ENCODE peak calls at places on chromosomes 11 and 22, in five cellular contexts. K is sigmoid colon, Q is HL-60, J is transverse colon, S is stomach. O is an unnamed sample. For H3K27me3, the result is how much of the 10 kb centered on the place peaks cover.

GRCh38 chr22:49403102-49403501 is 424.6 kb downstream of the BRD1 start:
- DNase-seq in S (peak), K (peak), J (no peak), Q (no peak), O (peak)

GRCh38 chr11:60193687-60194433 is 11.0 kb upstream of the MS4A6A start:
- DNase-seq in Q (peak), S (peak), K (no peak), J (peak), O (no peak)

GRCh38 chr22:48619721-48620120 is 1208.0 kb downstream of the BRD1 start:
- DNase-seq in Q (no peak), K (no peak), S (no peak), J (no peak), O (no peak)

GRCh38 chr11:61201476-61201875 is 1.8 kb upstream of the PGA3 start:
- DNase-seq in K (no peak), S (no peak), J (no peak), Q (no peak), O (no peak)

GRCh38 chr11:29119116-29119515 is 897.7 kb downstream of the KCNA4 start:
- DNase-seq in Q (no peak), J (no peak), K (no peak), S (no peak), O (no peak)

GRCh38 chr11:72014761-72015320 is 16.1 kb downstream of the IL18BP start:
- DNase-seq in J (no peak), K (no peak), S (no peak), Q (no peak), O (no peak)

GRCh38 chr11:12232819-12233601 is 122.6 kb downstream of the MICAL2 start:
- DNase-seq in K (no peak), S (no peak), J (no peak), Q (no peak), O (no peak)

GRCh38 chr11:30131535-30131934 is 99.3 kb upstream of the FSHB start:
- DNase-seq in J (no peak), S (no peak), Q (no peak), K (no peak), O (no peak)

GRCh38 chr11:133269272-133269671 is 263.0 kb downstream of the OPCML start:
- DNase-seq in K (no peak), Q (no peak), S (no peak), J (no peak), O (no peak)

GRCh38 chr22:36470162-36470993 is 11.1 kb downstream of the TXN2 start:
- DNase-seq in S (peak), K (peak), Q (peak), J (peak), O (peak)

GRCh38 chr11:940496-941135 is 14.9 kb downstream of the AP2A2 start:
- DNase-seq in J (no peak), Q (no peak), K (no peak), S (no peak), O (no peak)

DNA sequence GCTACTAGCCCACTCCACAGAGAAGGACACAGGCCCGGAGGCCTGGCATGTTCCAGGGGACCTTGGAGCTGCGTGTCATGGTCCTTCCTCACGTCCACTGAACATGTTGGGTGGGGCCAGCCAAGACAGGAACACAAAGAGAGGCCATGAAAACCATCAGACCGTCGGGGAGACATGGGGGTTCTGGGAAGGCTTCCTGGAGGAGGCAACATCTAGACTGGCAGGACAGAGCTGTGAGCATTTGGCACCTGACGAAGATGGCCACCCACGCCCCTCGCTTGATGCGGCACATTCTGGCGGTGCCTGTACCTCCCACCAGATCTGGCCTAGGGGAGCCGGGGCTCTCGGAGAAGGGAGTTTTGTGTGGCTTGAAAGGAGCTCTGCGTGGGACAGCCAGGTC is 24.7 kb upstream of the ARHGAP8 start:
- DNase-seq in J (no peak), K (no peak), Q (no peak), S (no peak), O (no peak)
- H3K27me3 ChIP-seq in J (under half), K (under half), Q (under half), S (under half), O (under half)

DNA sequence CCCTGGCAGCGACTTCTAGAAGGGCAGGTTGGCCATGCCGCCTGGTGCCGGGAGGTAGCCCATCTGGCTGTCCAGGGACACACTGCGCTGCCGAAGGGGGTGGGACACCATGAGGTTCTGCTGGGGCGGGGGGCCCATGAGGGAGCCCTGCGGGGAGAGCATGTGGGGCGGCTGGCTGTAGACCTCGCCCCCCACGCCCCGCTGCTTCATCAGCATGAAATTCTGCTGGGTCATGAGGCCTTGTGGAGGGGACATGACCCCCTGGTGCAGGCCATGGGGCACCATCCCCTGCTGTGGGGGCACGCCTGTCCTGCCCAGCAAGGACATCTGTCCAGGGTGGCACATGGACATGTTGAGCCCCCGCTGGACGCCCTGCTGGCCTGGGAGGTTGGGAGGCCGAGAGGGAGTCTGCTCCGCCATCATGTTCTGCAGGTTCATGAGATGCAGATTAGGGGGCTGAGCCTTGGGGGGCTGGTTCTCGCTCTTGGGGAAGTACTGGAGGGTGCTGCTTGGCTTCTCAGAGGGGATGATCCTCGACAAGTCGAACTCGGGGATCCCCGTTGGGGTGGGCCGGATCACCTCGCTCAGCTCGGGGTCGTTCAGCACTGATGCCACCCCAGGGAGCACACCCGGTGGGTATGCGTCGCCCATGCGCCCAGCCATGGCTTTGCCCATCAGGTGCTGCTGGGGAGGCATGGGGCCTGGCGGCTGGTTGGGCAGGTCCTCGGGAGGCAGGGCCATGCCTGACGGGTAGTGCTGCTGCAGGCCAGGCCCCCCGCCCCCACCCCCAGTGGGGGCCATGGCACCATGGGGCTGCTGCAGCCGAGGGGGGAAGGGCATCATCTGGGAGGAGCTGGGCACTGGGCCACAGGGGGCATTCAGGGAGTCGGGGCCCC is 15.0 kb downstream of the CXCR5 start:
- DNase-seq in Q (no peak), K (peak), S (no peak), J (peak), O (no peak)
- TF ChIP-seq POLR2AphosphoS5 in Q (no peak), K (no peak), S (no peak), J (no peak), O (no peak)

DNA sequence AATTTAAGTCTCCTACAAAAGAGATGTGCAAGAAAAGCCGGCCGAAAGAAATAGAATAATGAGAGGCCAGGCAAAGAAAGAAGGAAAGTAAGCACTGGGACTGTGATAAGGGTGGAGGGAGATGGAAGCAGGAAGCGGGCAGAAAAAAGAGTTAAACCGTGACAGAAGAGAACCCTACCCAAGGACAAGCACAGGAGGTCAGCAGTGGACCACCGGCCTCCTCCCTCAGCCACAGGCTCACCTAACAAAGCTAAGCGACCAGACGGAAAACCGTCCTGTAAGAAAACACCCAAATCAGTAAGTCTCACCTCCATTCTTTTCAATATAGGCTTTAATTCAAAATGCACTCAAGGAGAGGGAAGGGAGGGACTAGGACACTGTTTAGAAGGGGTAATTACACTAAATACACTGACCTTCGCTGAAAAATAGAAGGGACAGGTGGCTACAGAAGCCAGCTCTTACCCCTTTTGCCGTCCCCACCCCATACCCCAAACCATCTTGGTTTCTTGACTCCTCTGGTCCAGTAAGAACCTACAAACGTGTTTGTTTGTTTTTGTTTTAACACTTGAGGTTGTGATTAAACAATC is 1.9 kb downstream of the FAM181B start:
- DNase-seq in J (no peak), Q (no peak), K (no peak), S (no peak), O (no peak)
- H3K27me3 ChIP-seq in J (half or more), Q (under half), K (under half), S (half or more), O (under half)

DNA sequence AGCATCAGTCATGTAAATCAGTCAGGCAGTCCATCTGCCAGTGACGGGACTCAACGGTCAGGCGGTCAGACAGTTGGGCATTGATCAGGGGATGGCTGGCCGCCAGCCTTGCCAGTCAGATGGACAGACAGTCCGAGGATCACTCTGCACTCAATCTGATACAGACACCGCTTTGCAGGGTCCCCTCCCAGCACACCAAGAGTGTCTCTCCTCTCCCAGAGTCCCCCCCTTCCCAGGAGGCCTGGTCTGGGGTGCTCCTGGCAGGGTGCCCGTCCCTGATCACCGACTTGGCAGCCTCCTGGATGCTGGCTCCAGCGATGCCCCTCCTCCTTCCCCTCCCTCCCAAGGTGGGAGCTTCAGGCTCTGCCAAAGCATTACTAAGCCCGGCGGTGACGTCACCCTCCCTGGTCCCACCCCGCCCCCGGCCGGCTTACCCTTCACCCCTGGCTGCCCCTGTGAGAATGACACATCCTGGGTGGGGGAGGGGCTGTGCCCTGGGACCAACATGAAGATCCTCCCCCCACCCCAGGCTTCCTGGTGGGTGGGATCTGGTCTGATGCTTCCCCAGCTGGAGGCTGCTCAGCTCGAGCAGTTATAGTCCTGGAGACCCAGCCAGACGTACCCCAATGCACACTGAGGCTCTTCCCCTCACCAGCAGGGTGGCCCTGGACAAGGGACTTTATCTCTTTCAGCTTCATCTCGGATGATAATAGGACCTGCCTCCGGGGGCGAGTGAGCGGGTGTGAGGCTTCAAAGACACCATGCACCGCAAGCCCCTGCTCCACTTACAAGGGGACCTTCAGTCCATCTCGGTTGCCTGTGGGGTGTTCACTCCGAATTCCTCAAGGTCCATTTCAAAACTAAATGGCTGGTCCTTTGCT is 69.2 kb downstream of the CD82 start:
- DNase-seq in Q (no peak), J (peak), K (peak), S (peak), O (no peak)
- TF ChIP-seq POLR2AphosphoS5 in Q (no peak), J (no peak), K (no peak), S (no peak), O (no peak)

DNA sequence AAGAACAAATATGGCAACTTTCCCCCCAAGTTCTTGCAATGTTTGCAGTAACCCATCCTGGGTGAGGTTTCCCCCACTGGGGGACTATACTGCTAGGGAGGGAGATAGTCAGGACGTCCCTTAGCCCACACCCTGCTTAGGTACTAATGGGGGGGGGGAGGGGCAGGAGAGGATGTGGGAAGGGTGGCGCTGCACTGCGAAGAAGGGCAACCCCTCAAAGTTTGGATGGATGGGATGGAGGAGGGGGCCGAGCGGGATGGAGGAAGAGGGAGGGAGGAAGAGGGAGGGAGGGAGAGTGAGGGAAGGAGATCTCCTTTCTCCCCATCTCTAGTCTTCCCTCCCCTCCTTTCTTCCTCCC is 100.6 kb upstream of the HSD17B12 start:
- DNase-seq in S (no peak), J (no peak), K (no peak), Q (no peak), O (no peak)
- H3K27me3 ChIP-seq in S (half or more), J (half or more), K (half or more), Q (half or more), O (half or more)